ENCODE peak calls at places on chromosomes 5 and 9, in seven cellular contexts. R, A, T, J, W, S and I are unnamed samples.

GRCh38 chr9:3875371-3876132 is 349.8 kb upstream of the RFX3 start:
- DNase-seq in R (no peak), T (no peak), J (peak; percentile 97), A (peak; percentile 83), W (peak; percentile 78), S (peak; percentile 95), I (no peak)

GRCh38 chr5:55535199-55535905 is 588 bp upstream of the PLPP1 start:
- DNase-seq in R (peak; percentile 4), A (no peak), S (peak; percentile 4), T (no peak), W (no peak), J (no peak), I (no peak)

GRCh38 chr9:16645970-16646369 is 224.5 kb downstream of the BNC2 start:
- DNase-seq in A (no peak), S (no peak), T (no peak), R (no peak), W (peak; percentile 55), J (no peak), I (no peak)

GRCh38 chr5:73515232-73515631 is 17.0 kb downstream of the BTF3 start:
- DNase-seq in W (no peak), J (no peak), S (no peak), T (peak; percentile 51), A (no peak), R (no peak), I (no peak)

GRCh38 chr5:119332978-119333401 is 22.8 kb upstream of the TNFAIP8 start:
- DNase-seq in J (no peak), T (no peak), R (no peak), S (no peak), W (no peak), A (no peak), I (no peak)

GRCh38 chr5:134692722-134693121 is 44.1 kb downstream of the SEC24A start:
- DNase-seq in R (no peak), W (no peak), S (no peak), J (no peak), T (no peak), A (no peak), I (no peak)

GRCh38 chr9:70419546-70420266 is 5.2 kb upstream of the KLF9 start:
- DNase-seq in W (peak; percentile 99), S (peak; percentile 96), T (peak; percentile 96), J (peak; percentile 93), A (peak; percentile 80), R (peak; percentile 76), I (peak; percentile 94)

GRCh38 chr5:127206320-127207113 is 84.1 kb upstream of the MEGF10 start:
- DNase-seq in J (peak; percentile 86), T (no peak), A (no peak), R (no peak), S (peak; percentile 77), W (peak; percentile 81), I (no peak)

GRCh38 chr5:163478126-163478981 is 17.9 kb downstream of the HMMR start:
- DNase-seq in T (no peak), W (no peak), J (peak; percentile 20), A (no peak), S (peak; percentile 28), R (no peak), I (no peak)

GRCh38 chr5:80957031-80957761 is 3.0 kb upstream of the RASGRF2 start:
- DNase-seq in J (peak; percentile 60), W (no peak), S (no peak), T (no peak), R (no peak), A (no peak), I (no peak)

GRCh38 chr5:66144799-66145390 is 795 bp downstream of the SREK1 start:
- DNase-seq in R (peak; percentile 55), S (no peak), T (no peak), W (no peak), A (no peak), J (peak; percentile 43), I (no peak)

GRCh38 chr9:114280636-114281315 is 42.1 kb upstream of the ORM1 start:
- DNase-seq in T (no peak), A (peak; percentile 42), S (peak; percentile 34), J (no peak), R (no peak), W (no peak), I (no peak)

GRCh38 chr5:95620870-95621838 is 1.3 kb downstream of the GPR150 start:
- DNase-seq in W (peak; percentile 23), A (no peak), J (no peak), T (peak; percentile 23), S (no peak), R (peak; percentile 64), I (peak; percentile 68)

GRCh38 chr5:859798-860296 is 9.1 kb upstream of the ZDHHC11 start:
- DNase-seq in S (no peak), T (no peak), J (no peak), W (no peak), R (no peak), A (no peak), I (no peak)

GRCh38 chr5:16934123-16934522 is 2.0 kb downstream of the MYO10 start:
- DNase-seq in S (peak; percentile 80), A (no peak), W (peak; percentile 79), R (peak; percentile 84), J (no peak), T (peak; percentile 69), I (peak; percentile 81)

GRCh38 chr5:38579105-38579504 is 22.7 kb upstream of the LIFR start:
- DNase-seq in R (no peak), W (no peak), A (no peak), T (no peak), J (no peak), S (no peak), I (no peak)

GRCh38 chr5:142817961-142818431 is 47.8 kb downstream of the ARHGAP26 start:
- DNase-seq in R (no peak), A (no peak), T (peak; percentile 65), W (peak; percentile 56), S (no peak), J (peak; percentile 25), I (no peak)

GRCh38 chr5:134252671-134253070 is 26.8 kb upstream of the PPP2CA start:
- DNase-seq in W (peak; percentile 62), S (peak; percentile 96), T (no peak), A (peak; percentile 59), J (peak; percentile 89), R (no peak), I (no peak)

GRCh38 chr9:90433398-90433890 is 209.2 kb downstream of the DIRAS2 start:
- DNase-seq in W (peak; percentile 32), A (no peak), S (no peak), R (peak; percentile 77), J (peak; percentile 29), T (peak; percentile 87), I (peak; percentile 75)

GRCh38 chr9:109331353-109331752 is 10.5 kb upstream of the EPB41L4B start:
- DNase-seq in T (peak; percentile 93), A (no peak), R (no peak), S (no peak), W (peak; percentile 84), J (no peak), I (no peak)

GRCh38 chr9:136551401-136552116 is 5.7 kb upstream of the NOTCH1 start:
- DNase-seq in T (peak; percentile 89), S (peak; percentile 64), J (peak; percentile 58), A (no peak), R (no peak), W (peak; percentile 78), I (no peak)

GRCh38 chr9:14080940-14081621 is 232.9 kb downstream of the NFIB start:
- DNase-seq in T (no peak), R (no peak), S (peak; percentile 48), W (no peak), J (peak; percentile 93), A (no peak), I (no peak)

GRCh38 chr9:130934702-130935659 is 4.1 kb downstream of the FIBCD1 start:
- DNase-seq in A (no peak), W (peak; percentile 31), R (no peak), T (no peak), S (no peak), J (no peak), I (no peak)

GRCh38 chr5:74576941-74577456 is 63.5 kb downstream of the ENC1 start:
- DNase-seq in S (peak; percentile 58), A (peak; percentile 50), J (peak; percentile 62), W (peak; percentile 66), R (no peak), T (no peak), I (no peak)

GRCh38 chr5:154402611-154403010 is 43.2 kb upstream of the SAP30L start:
- DNase-seq in J (no peak), A (no peak), W (no peak), S (no peak), T (no peak), R (no peak), I (no peak)
- TF ChIP-seq CTCF in J (no peak), A (no peak), W (no peak), S (no peak), T (no peak), R (no peak), I (no peak)

DNA sequence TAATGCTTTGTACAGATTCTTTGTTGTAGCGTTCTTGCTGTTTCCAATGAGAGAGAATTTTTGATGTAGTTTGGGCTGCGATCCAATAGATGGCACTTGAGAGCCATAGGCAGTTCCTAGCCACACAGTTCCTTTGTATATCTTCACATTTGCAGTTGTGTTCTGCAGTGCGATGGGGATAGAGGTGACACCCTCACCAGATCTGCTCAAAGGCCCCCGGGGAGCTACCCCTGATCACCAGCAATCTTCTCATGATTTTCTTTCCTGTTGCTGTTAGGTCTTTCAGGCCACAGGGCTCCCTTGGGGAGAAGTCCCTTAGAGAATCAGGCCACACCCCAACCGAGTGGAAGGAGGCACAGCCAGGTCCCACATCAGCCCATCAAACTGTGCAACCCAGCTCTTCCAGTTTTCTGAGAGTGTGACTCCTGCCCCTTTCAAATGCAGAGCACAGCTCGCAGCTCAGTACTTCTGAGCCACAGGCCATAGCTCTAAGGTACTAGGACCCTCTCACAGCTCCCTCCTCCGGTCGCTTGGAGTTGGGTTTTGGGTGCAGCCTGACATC is 353.7 kb downstream of the SLCO4C1 start:
- DNase-seq in S (no peak), J (no peak), R (peak; percentile 25), W (peak; percentile 16), T (peak; percentile 24), A (no peak), I (no peak)
- TF ChIP-seq CTCF in S (no peak), J (peak; percentile 47), R (peak; percentile 66), W (peak; percentile 33), T (no peak), A (peak; percentile 41), I (peak; percentile 83)

GRCh38 chr5:52943285-52943684 is 45.9 kb upstream of the ITGA2 start:
- DNase-seq in A (no peak), S (no peak), R (no peak), T (no peak), J (no peak), W (no peak), I (no peak)
- TF ChIP-seq CTCF in A (no peak), S (peak; percentile 17), R (no peak), T (no peak), J (no peak), W (peak; percentile 38), I (no peak)

GRCh38 chr5:177385720-177386119 is 1.5 kb downstream of the SLC34A1 start:
- DNase-seq in W (no peak), R (no peak), T (no peak), A (no peak), S (no peak), J (no peak), I (no peak)

GRCh38 chr5:177380805-177381126 is 3.5 kb upstream of the SLC34A1 start:
- DNase-seq in J (no peak), W (no peak), S (no peak), R (no peak), T (no peak), A (no peak), I (no peak)

GRCh38 chr5:177383181-177383580 is 1.1 kb upstream of the SLC34A1 start:
- DNase-seq in T (no peak), J (no peak), R (no peak), W (no peak), A (no peak), S (no peak), I (no peak)

GRCh38 chr5:177384134-177384533 is at the start of gene SLC34A1:
- DNase-seq in A (no peak), J (no peak), S (no peak), R (no peak), W (no peak), T (no peak), I (no peak)

GRCh38 chr5:177382423-177383029 is 1.7 kb upstream of the SLC34A1 start:
- DNase-seq in S (peak; percentile 18), R (no peak), J (no peak), W (peak; percentile 65), A (no peak), T (no peak), I (no peak)
- TF ChIP-seq CTCF in S (peak; percentile 17), R (no peak), J (peak; percentile 10), W (no peak), A (peak; percentile 41), T (no peak), I (no peak)